ENCODE peak calls at places on chromosome 5, in eight cellular contexts. One of them, this sample, is unnamed.

GRCh38 chr5:179343021-179343781 is 2.1 kb downstream of the ADAMTS2 start:
- DNase-seq in NCI-H460: no peak
- DNase-seq in activated CD8-positive, alpha-beta T cell treated with anti-CD3 and anti-CD28 coated beads for 36 hours: no peak
- DNase-seq in non-pigmented ciliary epithelial cell: no peak
- DNase-seq in iris pigment epithelial cell: no peak
- DNase-seq in hepatocyte: no peak
- DNase-seq in osteocyte: no peak
- DNase-seq in left lung: no peak
- DNase-seq in this sample: no peak

GRCh38 chr5:175464414-175465233 is 13.7 kb upstream of the SFXN1 start:
- DNase-seq in left lung: no peak
- DNase-seq in non-pigmented ciliary epithelial cell: no peak
- DNase-seq in osteocyte: no peak
- DNase-seq in iris pigment epithelial cell: peak
- DNase-seq in activated CD8-positive, alpha-beta T cell treated with anti-CD3 and anti-CD28 coated beads for 36 hours: peak
- DNase-seq in hepatocyte: peak
- DNase-seq in NCI-H460: peak
- DNase-seq in this sample: no peak

GRCh38 chr5:155046591-155046990 is 33.0 kb downstream of the KIF4B start:
- DNase-seq in osteocyte: no peak
- DNase-seq in non-pigmented ciliary epithelial cell: no peak
- DNase-seq in iris pigment epithelial cell: no peak
- DNase-seq in left lung: no peak
- DNase-seq in hepatocyte: no peak
- DNase-seq in activated CD8-positive, alpha-beta T cell treated with anti-CD3 and anti-CD28 coated beads for 36 hours: no peak
- DNase-seq in NCI-H460: no peak
- DNase-seq in this sample: no peak

GRCh38 chr5:42840279-42840678 is 28.6 kb upstream of the SELENOP start:
- DNase-seq in non-pigmented ciliary epithelial cell: peak
- DNase-seq in hepatocyte: peak
- DNase-seq in NCI-H460: no peak
- DNase-seq in activated CD8-positive, alpha-beta T cell treated with anti-CD3 and anti-CD28 coated beads for 36 hours: no peak
- DNase-seq in osteocyte: no peak
- DNase-seq in left lung: peak
- DNase-seq in iris pigment epithelial cell: peak
- DNase-seq in this sample: peak

GRCh38 chr5:55303238-55303690 is 4.2 kb downstream of the DHX29 start:
- DNase-seq in left lung: peak
- DNase-seq in activated CD8-positive, alpha-beta T cell treated with anti-CD3 and anti-CD28 coated beads for 36 hours: no peak
- DNase-seq in NCI-H460: no peak
- DNase-seq in iris pigment epithelial cell: peak
- DNase-seq in hepatocyte: no peak
- DNase-seq in osteocyte: no peak
- DNase-seq in non-pigmented ciliary epithelial cell: peak
- DNase-seq in this sample: no peak

GRCh38 chr5:2155556-2155955 is 272.8 kb upstream of the IRX4 start:
- DNase-seq in non-pigmented ciliary epithelial cell: no peak
- DNase-seq in iris pigment epithelial cell: no peak
- DNase-seq in activated CD8-positive, alpha-beta T cell treated with anti-CD3 and anti-CD28 coated beads for 36 hours: no peak
- DNase-seq in hepatocyte: no peak
- DNase-seq in osteocyte: no peak
- DNase-seq in left lung: no peak
- DNase-seq in NCI-H460: no peak
- DNase-seq in this sample: no peak

GRCh38 chr5:52181403-52181802 is 606.3 kb upstream of the ITGA1 start:
- DNase-seq in iris pigment epithelial cell: no peak
- DNase-seq in hepatocyte: no peak
- DNase-seq in osteocyte: no peak
- DNase-seq in activated CD8-positive, alpha-beta T cell treated with anti-CD3 and anti-CD28 coated beads for 36 hours: no peak
- DNase-seq in non-pigmented ciliary epithelial cell: no peak
- DNase-seq in left lung: no peak
- DNase-seq in NCI-H460: no peak
- DNase-seq in this sample: no peak

GRCh38 chr5:122615832-122616231 is 159.0 kb upstream of the SNX2 start:
- DNase-seq in left lung: no peak
- DNase-seq in hepatocyte: no peak
- DNase-seq in iris pigment epithelial cell: no peak
- DNase-seq in non-pigmented ciliary epithelial cell: no peak
- DNase-seq in NCI-H460: no peak
- DNase-seq in osteocyte: no peak
- DNase-seq in activated CD8-positive, alpha-beta T cell treated with anti-CD3 and anti-CD28 coated beads for 36 hours: no peak
- DNase-seq in this sample: no peak

GRCh38 chr5:61318374-61318773 is 13.7 kb upstream of the ZSWIM6 start:
- DNase-seq in NCI-H460: no peak
- DNase-seq in hepatocyte: no peak
- DNase-seq in activated CD8-positive, alpha-beta T cell treated with anti-CD3 and anti-CD28 coated beads for 36 hours: no peak
- DNase-seq in non-pigmented ciliary epithelial cell: no peak
- DNase-seq in iris pigment epithelial cell: no peak
- DNase-seq in osteocyte: no peak
- DNase-seq in left lung: no peak
- DNase-seq in this sample: no peak

GRCh38 chr5:172715931-172716682 is 54.9 kb downstream of the DUSP1 start:
- DNase-seq in osteocyte: no peak
- DNase-seq in hepatocyte: no peak
- DNase-seq in activated CD8-positive, alpha-beta T cell treated with anti-CD3 and anti-CD28 coated beads for 36 hours: no peak
- DNase-seq in NCI-H460: peak
- DNase-seq in left lung: no peak
- DNase-seq in iris pigment epithelial cell: no peak
- DNase-seq in non-pigmented ciliary epithelial cell: no peak
- DNase-seq in this sample: peak

GRCh38 chr5:95842955-95843544 is 20.5 kb upstream of the GLRX start:
- DNase-seq in hepatocyte: peak
- DNase-seq in activated CD8-positive, alpha-beta T cell treated with anti-CD3 and anti-CD28 coated beads for 36 hours: peak
- DNase-seq in iris pigment epithelial cell: peak
- DNase-seq in osteocyte: peak
- DNase-seq in non-pigmented ciliary epithelial cell: peak
- DNase-seq in left lung: peak
- DNase-seq in NCI-H460: peak
- DNase-seq in this sample: no peak

GRCh38 chr5:148963679-148964078 is 99.2 kb downstream of the SH3TC2 start:
- DNase-seq in left lung: peak
- DNase-seq in NCI-H460: no peak
- DNase-seq in osteocyte: no peak
- DNase-seq in hepatocyte: no peak
- DNase-seq in iris pigment epithelial cell: no peak
- DNase-seq in non-pigmented ciliary epithelial cell: no peak
- DNase-seq in activated CD8-positive, alpha-beta T cell treated with anti-CD3 and anti-CD28 coated beads for 36 hours: no peak
- DNase-seq in this sample: no peak

GRCh38 chr5:154189256-154189818 is 1.2 kb upstream of the GALNT10 start:
- DNase-seq in non-pigmented ciliary epithelial cell: no peak
- DNase-seq in left lung: no peak
- DNase-seq in osteocyte: no peak
- DNase-seq in hepatocyte: no peak
- DNase-seq in iris pigment epithelial cell: no peak
- DNase-seq in NCI-H460: no peak
- DNase-seq in activated CD8-positive, alpha-beta T cell treated with anti-CD3 and anti-CD28 coated beads for 36 hours: no peak
- DNase-seq in this sample: no peak

GRCh38 chr5:141870871-141871270 is 7.3 kb downstream of the PCDH1 start:
- DNase-seq in osteocyte: no peak
- DNase-seq in non-pigmented ciliary epithelial cell: no peak
- DNase-seq in NCI-H460: no peak
- DNase-seq in left lung: no peak
- DNase-seq in activated CD8-positive, alpha-beta T cell treated with anti-CD3 and anti-CD28 coated beads for 36 hours: no peak
- DNase-seq in iris pigment epithelial cell: peak
- DNase-seq in hepatocyte: peak
- DNase-seq in this sample: peak

GRCh38 chr5:41193462-41194166 is 19.7 kb downstream of the C6 start:
- DNase-seq in left lung: peak
- DNase-seq in hepatocyte: peak
- DNase-seq in iris pigment epithelial cell: peak
- DNase-seq in osteocyte: no peak
- DNase-seq in activated CD8-positive, alpha-beta T cell treated with anti-CD3 and anti-CD28 coated beads for 36 hours: no peak
- DNase-seq in non-pigmented ciliary epithelial cell: peak
- DNase-seq in NCI-H460: no peak
- DNase-seq in this sample: peak

GRCh38 chr5:51416149-51416548 is 32.9 kb downstream of the ISL1 start:
- DNase-seq in activated CD8-positive, alpha-beta T cell treated with anti-CD3 and anti-CD28 coated beads for 36 hours: no peak
- DNase-seq in hepatocyte: no peak
- DNase-seq in non-pigmented ciliary epithelial cell: no peak
- DNase-seq in left lung: no peak
- DNase-seq in NCI-H460: no peak
- DNase-seq in iris pigment epithelial cell: no peak
- DNase-seq in osteocyte: no peak
- DNase-seq in this sample: no peak

GRCh38 chr5:138819065-138819464 is 56.1 kb downstream of the LRRTM2 start:
- DNase-seq in activated CD8-positive, alpha-beta T cell treated with anti-CD3 and anti-CD28 coated beads for 36 hours: no peak
- DNase-seq in iris pigment epithelial cell: no peak
- DNase-seq in left lung: no peak
- DNase-seq in hepatocyte: no peak
- DNase-seq in non-pigmented ciliary epithelial cell: no peak
- DNase-seq in osteocyte: no peak
- DNase-seq in NCI-H460: no peak
- DNase-seq in this sample: no peak

GRCh38 chr5:65030056-65030455 is 261.3 kb downstream of the CWC27 start:
- DNase-seq in left lung: no peak
- DNase-seq in NCI-H460: no peak
- DNase-seq in iris pigment epithelial cell: no peak
- DNase-seq in hepatocyte: no peak
- DNase-seq in non-pigmented ciliary epithelial cell: no peak
- DNase-seq in osteocyte: no peak
- DNase-seq in activated CD8-positive, alpha-beta T cell treated with anti-CD3 and anti-CD28 coated beads for 36 hours: no peak
- DNase-seq in this sample: no peak

GRCh38 chr5:109792613-109793012 is 102.9 kb downstream of the MAN2A1 start:
- DNase-seq in activated CD8-positive, alpha-beta T cell treated with anti-CD3 and anti-CD28 coated beads for 36 hours: no peak
- DNase-seq in iris pigment epithelial cell: no peak
- DNase-seq in non-pigmented ciliary epithelial cell: no peak
- DNase-seq in left lung: no peak
- DNase-seq in NCI-H460: no peak
- DNase-seq in hepatocyte: no peak
- DNase-seq in osteocyte: no peak
- DNase-seq in this sample: no peak

GRCh38 chr5:14420136-14420808 is 161.3 kb upstream of the OTULINL start:
- DNase-seq in osteocyte: no peak
- DNase-seq in NCI-H460: no peak
- DNase-seq in hepatocyte: no peak
- DNase-seq in left lung: no peak
- DNase-seq in iris pigment epithelial cell: peak
- DNase-seq in non-pigmented ciliary epithelial cell: no peak
- DNase-seq in activated CD8-positive, alpha-beta T cell treated with anti-CD3 and anti-CD28 coated beads for 36 hours: no peak
- DNase-seq in this sample: no peak

This sample was measured in uterus.